ENCODE peak calls at places on chromosomes 3 and 15, in four cellular contexts. W, V, Y and N are unnamed samples.

GRCh38 chr15:59439571-59439970 is 1.6 kb downstream of the FAM81A start:
- DNase-seq in W (no peak), V (no peak), Y (no peak), N (no peak)

GRCh38 chr3:182258538-182259177 is 534.6 kb upstream of the ATP11B start:
- DNase-seq in W (peak), V (no peak), Y (no peak), N (no peak)

GRCh38 chr3:11563749-11564148 is 80.0 kb downstream of the VGLL4 start:
- DNase-seq in W (no peak), V (no peak), Y (no peak), N (no peak)

GRCh38 chr3:159229161-159229560 is 427.3 kb downstream of the MFSD1 start:
- DNase-seq in V (no peak), Y (no peak), W (no peak), N (no peak)

GRCh38 chr3:9224490-9224889 is 25.0 kb downstream of the SRGAP3 start:
- DNase-seq in Y (no peak), V (no peak), W (peak), N (no peak)

GRCh38 chr3:138440137-138440536 is 5.7 kb downstream of the ESYT3 start:
- DNase-seq in W (peak), Y (no peak), V (no peak), N (no peak)

GRCh38 chr3:25664810-25665645 is at the start of gene TOP2B:
- DNase-seq in V (peak), W (peak), Y (peak), N (peak)

GRCh38 chr3:130783629-130784028 is 37.0 kb upstream of the PIK3R4 start:
- DNase-seq in Y (no peak), W (peak), V (no peak), N (no peak)

GRCh38 chr3:38133209-38133556 is 3.7 kb downstream of the ACAA1 start:
- DNase-seq in V (no peak), Y (no peak), W (no peak), N (no peak)

GRCh38 chr15:59632714-59633113 is 21.1 kb downstream of the GCNT3 start:
- DNase-seq in V (no peak), W (no peak), Y (no peak), N (peak)

GRCh38 chr15:92881570-92881837 is 18.6 kb upstream of the CHD2 start:
- DNase-seq in V (no peak), Y (no peak), W (no peak), N (no peak)
- H3K4me3 ChIP-seq in V (peak), Y (peak), W (peak), N (no peak)

GRCh38 chr15:66760968-66761722 is 59.1 kb downstream of the SMAD6 start:
- DNase-seq in V (no peak), W (no peak), Y (no peak), N (peak)

GRCh38 chr15:66764067-66764428 is 62.0 kb downstream of the SMAD6 start:
- DNase-seq in V (no peak), W (no peak), Y (no peak), N (no peak)

GRCh38 chr15:66761723-66762595 is 59.9 kb downstream of the SMAD6 start:
- DNase-seq in W (peak), Y (no peak), V (no peak), N (peak)

GRCh38 chr15:66765478-66766281 is 63.6 kb downstream of the SMAD6 start:
- DNase-seq in Y (peak), W (peak), V (peak), N (no peak)

DNA sequence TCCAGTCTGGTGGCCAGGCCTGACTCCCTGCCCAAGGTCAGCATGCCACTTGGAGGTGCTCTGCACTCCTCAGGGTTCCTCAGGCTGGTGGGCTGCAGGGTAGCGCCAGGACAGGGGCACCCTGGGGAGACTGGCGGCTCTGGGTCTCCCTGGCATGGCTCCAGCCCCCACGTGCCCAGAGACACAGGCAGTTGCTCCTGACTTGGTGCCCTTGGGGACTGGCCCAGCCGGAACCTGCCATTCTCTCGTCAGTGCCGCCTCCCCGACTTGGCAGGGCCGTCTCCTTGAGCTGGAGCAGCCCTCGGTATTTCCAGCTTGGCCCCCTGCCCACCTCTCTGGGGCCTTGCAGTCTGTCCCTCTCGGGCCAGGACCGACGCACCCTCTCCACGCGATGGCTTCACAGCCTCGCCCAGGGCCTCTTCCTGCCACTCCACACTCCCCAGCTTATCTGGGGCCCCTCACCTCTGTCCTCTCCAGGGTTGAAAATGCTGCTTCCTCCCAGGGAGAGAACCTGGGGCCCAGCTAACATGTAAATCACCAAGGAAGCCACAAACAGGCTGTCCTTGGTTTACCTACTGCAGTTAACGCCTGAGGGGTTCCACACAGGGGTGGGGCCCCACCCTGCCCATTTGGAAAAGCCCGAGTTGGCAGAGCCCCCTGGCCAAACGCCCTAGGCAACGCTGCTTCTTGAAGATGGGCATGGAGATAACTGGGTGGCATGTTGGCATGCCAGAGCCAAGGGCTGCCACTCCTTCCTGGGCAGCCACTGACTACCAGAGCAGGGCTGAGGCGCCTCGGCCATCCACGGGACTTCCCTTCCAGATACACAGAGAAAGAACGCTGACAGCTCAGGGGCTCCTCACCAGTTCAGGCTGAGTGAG is 61.4 kb downstream of the SMAD6 start:
- DNase-seq in V (peak), Y (no peak), W (no peak), N (peak)
- H3K4me3 ChIP-seq in V (no peak), Y (no peak), W (no peak), N (no peak)

GRCh38 chr3:115099115-115099884 is 47.8 kb downstream of the ZBTB20 start:
- DNase-seq in Y (no peak), V (no peak), W (no peak), N (no peak)

GRCh38 chr3:115100172-115100571 is 46.9 kb downstream of the ZBTB20 start:
- DNase-seq in V (no peak), W (peak), Y (no peak), N (peak)

GRCh38 chr3:115095236-115095635 is 51.9 kb downstream of the ZBTB20 start:
- DNase-seq in Y (no peak), W (no peak), V (no peak), N (no peak)

GRCh38 chr3:115098354-115099073 is 48.6 kb downstream of the ZBTB20 start:
- DNase-seq in V (no peak), W (no peak), Y (no peak), N (no peak)

DNA sequence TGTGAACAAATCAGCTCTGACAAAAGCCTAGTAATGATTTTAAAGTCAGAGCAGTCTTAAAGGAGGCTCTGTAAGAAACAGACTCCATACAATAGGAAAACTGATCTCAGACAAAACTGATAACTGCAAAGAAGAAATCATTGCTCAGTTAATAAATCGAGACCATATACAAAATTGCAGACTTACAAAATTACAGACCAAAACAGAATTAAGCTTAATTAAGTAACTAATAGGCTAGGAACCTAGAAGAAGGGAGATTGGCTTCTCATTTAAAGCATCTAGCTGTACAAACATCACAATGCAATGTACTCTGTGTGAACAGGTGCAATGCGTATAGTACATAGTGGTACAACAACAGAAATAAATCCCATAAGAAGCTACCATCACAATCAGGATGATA is 46.3 kb downstream of the ZBTB20 start:
- DNase-seq in V (no peak), Y (no peak), W (no peak), N (peak)
- H3K4me3 ChIP-seq in V (peak), Y (no peak), W (no peak), N (peak)

DNA sequence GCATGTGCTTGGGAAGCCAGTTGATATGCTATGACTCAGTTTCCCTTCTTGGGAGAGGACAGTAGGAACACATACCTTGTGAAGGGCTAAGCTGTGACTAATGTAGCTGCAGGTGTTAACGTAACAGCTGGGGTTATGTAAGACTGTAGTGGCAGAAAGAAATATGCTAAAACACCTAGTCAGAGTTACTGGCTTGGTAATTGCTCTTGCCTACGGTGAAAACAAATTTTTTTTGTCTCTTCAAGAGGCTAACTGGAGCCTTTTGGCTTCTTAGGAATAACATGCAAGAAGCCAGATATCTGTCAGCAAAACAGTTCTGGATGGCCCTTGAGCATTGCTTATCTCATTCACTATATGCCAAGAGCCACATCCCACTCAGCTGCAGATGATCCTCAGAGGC is 1.4 kb downstream of the MAPKBP1 start:
- DNase-seq in Y (no peak), W (peak), V (no peak), N (no peak)
- H3K4me3 ChIP-seq in Y (no peak), W (peak), V (peak), N (peak)

DNA sequence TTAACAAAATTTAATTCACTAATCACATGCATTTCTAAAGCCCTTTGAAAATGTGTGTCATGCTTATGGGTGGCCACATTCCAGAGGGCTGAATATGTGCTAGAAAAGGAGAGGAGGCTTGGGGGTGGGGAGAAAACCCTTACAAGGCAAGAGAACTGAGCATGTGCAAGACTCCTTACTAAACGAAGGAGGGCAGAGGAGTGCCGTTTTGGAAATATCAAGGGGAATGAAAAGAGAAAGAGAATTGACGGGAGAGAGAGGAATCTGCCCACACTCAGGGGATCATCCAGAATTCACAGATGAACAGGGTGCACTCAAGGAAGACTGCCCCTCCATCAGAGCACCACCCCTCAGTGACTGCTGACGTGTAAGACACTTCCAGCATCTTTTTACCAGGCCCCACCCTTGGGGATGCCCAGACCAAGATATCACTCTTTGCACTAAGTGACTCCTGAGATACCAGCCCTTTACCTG is 37.9 kb upstream of the TSC22D2 start:
- DNase-seq in W (peak), V (peak), Y (peak), N (peak)
- H3K4me3 ChIP-seq in W (peak), V (no peak), Y (no peak), N (peak)

GRCh38 chr3:2098398-2099027 is at the start of gene CNTN4:
- DNase-seq in Y (no peak), W (no peak), V (peak), N (no peak)
- H3K4me3 ChIP-seq in Y (no peak), W (peak), V (peak), N (no peak)

DNA sequence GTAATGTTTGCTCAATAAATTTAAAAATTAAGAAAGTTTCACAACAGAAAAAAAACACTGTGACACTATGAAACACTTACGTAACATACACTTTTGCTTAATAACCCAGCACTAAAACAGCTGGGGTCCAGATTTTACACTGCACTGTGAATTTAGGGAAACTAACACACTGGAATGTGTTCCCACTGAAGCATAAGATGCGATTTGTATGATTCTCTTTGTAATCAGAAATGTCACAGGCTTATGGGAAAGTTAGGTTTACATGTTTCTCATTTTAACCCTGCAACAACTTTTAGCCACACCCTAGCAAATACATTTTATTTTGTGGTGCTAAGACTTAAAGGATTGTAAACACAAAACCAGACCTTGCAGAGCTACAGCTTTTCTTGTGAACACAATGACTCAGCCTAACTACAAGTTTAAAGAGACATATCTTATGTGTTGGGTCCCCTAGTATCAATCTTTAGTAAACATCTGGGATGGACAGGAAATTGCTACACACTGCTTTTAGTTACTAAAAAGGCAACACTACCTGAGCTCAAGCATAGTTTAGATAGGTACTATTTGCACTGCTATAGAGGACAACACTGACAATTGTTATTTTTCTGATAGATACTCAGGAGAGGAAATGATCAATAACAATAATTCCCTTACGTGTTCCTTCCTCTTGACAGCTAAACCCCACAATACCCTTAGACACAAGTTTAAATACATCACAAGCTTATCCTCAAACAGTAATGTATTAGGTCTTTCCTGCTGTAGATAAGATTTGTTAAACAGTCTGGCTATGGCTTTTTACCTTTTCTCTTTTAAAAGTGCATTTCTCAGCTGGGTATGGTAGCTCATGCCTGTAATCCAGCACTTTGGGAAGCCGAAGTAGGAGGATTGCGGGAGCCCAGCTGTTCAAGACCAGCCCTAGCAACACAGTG is 3.8 kb downstream of the PLD1 start:
- DNase-seq in V (no peak), W (peak), Y (peak), N (peak)
- H3K4me3 ChIP-seq in V (no peak), W (no peak), Y (peak), N (no peak)

GRCh38 chr3:123315271-123315595 is 113.5 kb downstream of the SEC22A start:
- DNase-seq in V (no peak), W (no peak), Y (no peak), N (no peak)

GRCh38 chr3:123311201-123311600 is 109.5 kb downstream of the SEC22A start:
- DNase-seq in W (no peak), V (no peak), Y (no peak), N (no peak)

GRCh38 chr3:123312331-123313265 is 110.9 kb downstream of the SEC22A start:
- DNase-seq in V (no peak), Y (no peak), W (no peak), N (no peak)

GRCh38 chr3:123314409-123315270 is 112.9 kb downstream of the SEC22A start:
- DNase-seq in Y (peak), W (no peak), V (no peak), N (no peak)

GRCh38 chr3:123313889-123314288 is 112.1 kb downstream of the SEC22A start:
- DNase-seq in W (no peak), V (no peak), Y (no peak), N (no peak)
- H3K4me3 ChIP-seq in W (no peak), V (no peak), Y (no peak), N (no peak)